ENCODE peak calls at places on chromosome 10, in four cellular contexts. P is H1, X is psoas muscle, D is adrenal gland. Y is an unnamed sample.
A peak's percentile ranks its signal among the peaks of the same experiment; 100 is the strongest.

GRCh38 chr10:28393956-28394568 is 91.2 kb upstream of the MPP7 start:
- DNase-seq in D (peak; percentile 73), X (peak; percentile 66), P (peak; percentile 84), Y (peak; percentile 52)

GRCh38 chr10:77571490-77571889 is 66.1 kb downstream of the KCNMA1 start:
- DNase-seq in D (no peak), P (no peak), X (no peak), Y (peak; percentile 36)

GRCh38 chr10:95790982-95791381 is 35.0 kb downstream of the ENTPD1 start:
- DNase-seq in D (no peak), X (no peak), P (no peak), Y (no peak)

GRCh38 chr10:67827811-67828210 is 10.2 kb downstream of the DNAJC12 start:
- DNase-seq in X (no peak), D (no peak), P (no peak), Y (no peak)

GRCh38 chr10:33385686-33386085 is 51.2 kb upstream of the NRP1 start:
- DNase-seq in X (no peak), P (no peak), D (no peak), Y (no peak)

GRCh38 chr10:35195361-35196306 is 69.0 kb downstream of the CREM start:
- DNase-seq in P (no peak), D (peak; percentile 90), X (no peak), Y (peak; percentile 76)

GRCh38 chr10:69065406-69066361 is 22.2 kb upstream of the SRGN start:
- DNase-seq in X (no peak), D (peak; percentile 42), P (no peak), Y (no peak)

GRCh38 chr10:115963848-115964247 is 309.2 kb downstream of the GFRA1 start:
- DNase-seq in X (no peak), D (peak; percentile 5), P (no peak), Y (no peak)

GRCh38 chr10:82267014-82267413 is 392.0 kb downstream of the NRG3 start:
- DNase-seq in P (no peak), X (no peak), D (no peak), Y (no peak)

GRCh38 chr10:48801026-48801425 is 116.4 kb downstream of the WDFY4 start:
- DNase-seq in X (no peak), D (no peak), P (no peak), Y (no peak)

GRCh38 chr10:129972145-129972965 is 8.3 kb upstream of the EBF3 start:
- DNase-seq in X (peak; percentile 71), D (no peak), P (peak; percentile 67), Y (no peak)

GRCh38 chr10:69730251-69731156 is 71.2 kb upstream of the COL13A1 start:
- DNase-seq in D (peak; percentile 60), X (peak; percentile 74), P (no peak), Y (no peak)

GRCh38 chr10:100522107-100522811 is 2.6 kb upstream of the SEC31B start:
- DNase-seq in P (no peak), X (no peak), D (no peak), Y (no peak)

GRCh38 chr10:132900211-132900756 is 42.1 kb downstream of the CFAP46 start:
- DNase-seq in X (peak; percentile 23), P (no peak), D (no peak), Y (no peak)

GRCh38 chr10:42970451-42971250 is 106.2 kb upstream of the RET start:
- DNase-seq in P (peak; percentile 46), X (peak; percentile 26), D (no peak), Y (peak; percentile 4)

GRCh38 chr10:129274928-129275474 is 192.0 kb upstream of the MGMT start:
- DNase-seq in X (no peak), D (no peak), P (peak; percentile 79), Y (no peak)

GRCh38 chr10:47184724-47185330 is 115.2 kb upstream of the GDF10 start:
- DNase-seq in D (no peak), X (no peak), P (no peak), Y (no peak)

GRCh38 chr10:58291538-58292174 is 22.7 kb downstream of the CISD1 start:
- DNase-seq in D (peak; percentile 55), X (no peak), P (no peak), Y (no peak)

GRCh38 chr10:597976-598375 is 91.5 kb downstream of the DIP2C start:
- DNase-seq in P (no peak), D (no peak), X (no peak), Y (peak; percentile 12)

GRCh38 chr10:111856631-111857030 is 326.9 kb downstream of the GPAM start:
- DNase-seq in P (no peak), X (no peak), D (no peak), Y (no peak)

GRCh38 chr10:43194266-43194665 is 56.0 kb downstream of the CSGALNACT2 start:
- DNase-seq in D (no peak), P (no peak), X (no peak), Y (no peak)

GRCh38 chr10:126082067-126082466 is 185.7 kb downstream of the FANK1 start:
- DNase-seq in X (no peak), D (no peak), P (no peak), Y (no peak)

GRCh38 chr10:5757766-5758517 is 55.3 kb downstream of the GDI2 start:
- DNase-seq in P (no peak), D (no peak), X (no peak), Y (no peak)

GRCh38 chr10:5762531-5762930 is 50.7 kb downstream of the GDI2 start:
- DNase-seq in X (no peak), D (no peak), P (no peak), Y (no peak)

GRCh38 chr10:5760462-5760861 is 52.8 kb downstream of the GDI2 start:
- DNase-seq in P (no peak), X (no peak), D (no peak), Y (no peak)

GRCh38 chr10:5761220-5761619 is 52.0 kb downstream of the GDI2 start:
- DNase-seq in X (no peak), D (no peak), P (no peak), Y (no peak)

GRCh38 chr10:5758927-5759326 is 54.3 kb downstream of the GDI2 start:
- DNase-seq in X (no peak), D (no peak), P (no peak), Y (no peak)
- H3K4me1 ChIP-seq in X (no peaks in the 10 kb centered on the region), D (peaks cover 8% of the 10 kb centered on the region), P (no peaks in the 10 kb centered on the region), Y (no peaks in the 10 kb centered on the region)

DNA sequence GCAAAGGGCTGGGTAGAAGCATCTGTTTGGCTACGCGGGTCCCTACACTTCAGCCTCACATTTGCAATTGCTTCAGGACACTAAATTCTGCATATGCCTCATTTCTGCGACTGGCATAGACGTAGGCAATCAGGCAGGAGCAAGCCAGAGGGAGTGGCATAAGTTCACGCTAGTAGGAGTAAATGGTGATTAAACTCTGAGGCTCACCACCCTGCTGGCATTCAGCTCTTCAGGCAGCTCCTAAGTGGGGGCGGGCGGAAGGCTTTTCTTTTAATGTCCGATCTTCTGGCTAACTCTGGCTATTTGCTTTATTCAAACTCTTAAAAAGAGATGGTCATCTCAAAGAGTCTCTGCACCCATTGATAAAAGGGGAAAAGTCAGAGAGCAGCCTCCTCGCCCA is 45.3 kb downstream of the RGS10 start:
- DNase-seq in X (no peak), D (no peak), P (no peak), Y (no peak)
- H3K4me1 ChIP-seq in X (no peaks in the 10 kb centered on the region), D (no peaks in the 10 kb centered on the region), P (no peaks in the 10 kb centered on the region), Y (no peaks in the 10 kb centered on the region)

GRCh38 chr10:110777661-110778060 is 94.1 kb upstream of the PDCD4 start:
- DNase-seq in P (no peak), D (no peak), X (no peak), Y (no peak)
- H3K4me1 ChIP-seq in P (no peaks in the 10 kb centered on the region), D (no peaks in the 10 kb centered on the region), X (peaks cover 58% of the 10 kb centered on the region), Y (no peaks in the 10 kb centered on the region)

DNA sequence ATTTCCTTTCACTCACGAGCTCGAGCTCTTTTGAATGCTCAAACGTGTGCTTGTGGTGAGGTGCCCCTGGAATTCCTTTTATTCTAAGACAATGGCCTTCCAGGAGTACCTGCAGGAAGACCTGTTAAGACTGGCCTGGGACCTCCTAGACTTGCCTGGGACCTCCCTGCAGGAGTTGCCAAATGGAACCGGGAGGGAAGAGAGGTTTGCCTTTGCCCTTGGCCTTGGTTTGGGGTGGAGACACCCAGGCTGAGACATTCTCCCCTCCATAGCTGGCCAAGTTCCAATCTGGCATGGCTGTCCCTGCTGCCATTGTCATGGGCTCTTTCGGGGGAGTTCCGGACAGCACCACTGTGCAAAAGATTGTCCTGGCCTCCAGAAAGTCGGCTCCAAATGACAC is 39.7 kb downstream of the DNAJB12 start:
- DNase-seq in X (no peak), D (peak; percentile 68), P (no peak), Y (no peak)
- H3K4me1 ChIP-seq in X (peaks cover 49% of the 10 kb centered on the region), D (peaks cover 69% of the 10 kb centered on the region), P (peaks cover 13% of the 10 kb centered on the region), Y (no peaks in the 10 kb centered on the region)

DNA sequence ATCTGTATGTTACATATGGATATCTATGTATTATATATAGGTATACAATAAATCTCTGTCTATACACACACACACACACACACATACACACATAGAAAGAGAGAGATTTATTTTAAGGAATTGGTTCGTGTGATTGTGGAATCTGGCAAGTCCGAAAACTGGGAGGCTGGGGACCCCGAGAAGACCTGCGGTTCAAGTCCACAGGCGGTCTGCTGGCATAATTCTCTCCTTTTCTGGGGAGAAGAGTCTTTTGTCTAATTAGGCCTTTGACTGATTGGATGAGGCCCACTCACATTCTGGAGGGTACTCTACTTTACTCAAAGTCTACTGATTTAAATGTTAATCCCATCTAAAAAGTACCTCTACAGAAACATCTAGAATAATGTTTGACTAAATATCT is 65.1 kb downstream of the PAPSS2 start:
- DNase-seq in X (no peak), D (no peak), P (no peak), Y (no peak)
- H3K4me1 ChIP-seq in X (peaks cover 5% of the 10 kb centered on the region), D (peaks cover 12% of the 10 kb centered on the region), P (no peaks in the 10 kb centered on the region), Y (no peaks in the 10 kb centered on the region)